ENCODE peak calls at places on chromosomes 13 and 19, in ten cellular contexts. R is stomach; M is body of pancreas; Z is astrocyte; U is breast epithelium; V is CD8-positive, alpha-beta memory T cell; A is hepatocyte; D is testis; K is CD4-positive, CD25-positive, alpha-beta regulatory T cell; W is left ventricle myocardium inferior. X is an unnamed sample. For H3K4me1, the result is how much of the 10 kb centered on the place peaks cover.

GRCh38 chr13:51541037-51541436 is 43.2 kb upstream of the WDFY2 start:
- DNase-seq in R (no peak), M (no peak), Z (no peak), U (no peak), V (no peak), A (peak), D (no peak), K (no peak), W (no peak), X (no peak)

GRCh38 chr13:74794582-74794981 is 660.4 kb upstream of the KLF12 start:
- DNase-seq in R (no peak), M (no peak), Z (no peak), U (no peak), V (no peak), A (no peak), D (no peak), K (no peak), W (no peak), X (no peak)

GRCh38 chr13:98506343-98507059 is 70.4 kb downstream of the STK24 start:
- DNase-seq in R (no peak), M (no peak), Z (no peak), U (no peak), V (no peak), A (no peak), D (no peak), K (no peak), W (no peak), X (no peak)

GRCh38 chr19:31317098-31317497 is 32.1 kb downstream of the TSHZ3 start:
- DNase-seq in R (no peak), M (no peak), Z (no peak), U (no peak), V (no peak), A (no peak), D (no peak), K (no peak), W (no peak), X (no peak)

GRCh38 chr13:33015791-33016323 is 366 bp upstream of the KL start:
- DNase-seq in R (peak), M (no peak), Z (no peak), U (no peak), V (no peak), A (peak), D (no peak), K (no peak), W (peak), X (no peak)

GRCh38 chr13:30154531-30154930 is 152.8 kb downstream of the KATNAL1 start:
- DNase-seq in R (no peak), M (no peak), Z (no peak), U (no peak), V (no peak), A (no peak), D (no peak), K (no peak), W (no peak), X (no peak)

GRCh38 chr13:86572115-86572514 is 772.9 kb upstream of the SLITRK6 start:
- DNase-seq in R (no peak), M (no peak), Z (peak), U (no peak), V (no peak), A (no peak), D (no peak), K (no peak), W (no peak), X (no peak)

GRCh38 chr19:9144920-9145319 is 4.7 kb downstream of the ZNF317 start:
- DNase-seq in R (no peak), M (no peak), Z (no peak), U (no peak), V (no peak), A (no peak), D (no peak), K (no peak), W (no peak), X (no peak)

GRCh38 chr13:74444877-74445479 is 310.8 kb upstream of the KLF12 start:
- DNase-seq in R (no peak), M (no peak), Z (peak), U (no peak), V (no peak), A (no peak), D (no peak), K (no peak), W (no peak), X (no peak)

GRCh38 chr19:45780448-45781281 is 1.6 kb downstream of the DMPK start:
- DNase-seq in R (no peak), M (no peak), Z (no peak), U (no peak), V (no peak), A (no peak), D (no peak), K (no peak), W (no peak), X (no peak)

DNA sequence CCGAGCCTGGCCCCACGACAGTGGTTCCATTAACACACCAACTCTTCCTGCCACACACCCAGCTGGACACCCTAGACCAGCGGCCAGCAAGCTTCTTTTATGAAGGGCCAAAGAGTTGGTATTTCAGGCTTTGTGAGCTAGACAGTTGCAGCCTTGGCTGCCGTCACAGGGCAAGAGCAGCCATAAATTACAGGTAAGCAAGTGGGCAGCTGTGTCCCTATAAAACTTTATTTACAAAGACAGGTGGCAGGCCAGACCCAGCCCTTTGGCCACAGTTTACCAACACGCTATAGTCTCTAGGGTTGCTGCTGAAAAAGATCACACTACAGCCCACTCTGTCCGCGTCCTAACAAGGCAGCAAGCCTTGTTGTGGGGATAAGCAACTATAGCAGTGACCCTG is 13.3 kb downstream of the ELL start:
- DNase-seq in R (no peak), M (no peak), Z (no peak), U (no peak), V (no peak), A (no peak), D (no peak), K (no peak), W (no peak), X (no peak)
- H3K4me1 ChIP-seq in R (half or more), M (half or more), Z (under half), U (under half), V (half or more), A (under half), D (half or more), K (under half), W (half or more), X (half or more)

GRCh38 chr19:6589711-6590457 is 1.1 kb downstream of the CD70 start:
- DNase-seq in R (no peak), M (no peak), Z (no peak), U (no peak), V (no peak), A (no peak), D (no peak), K (no peak), W (no peak), X (no peak)

GRCh38 chr19:6593651-6594416 is 2.9 kb upstream of the CD70 start:
- DNase-seq in R (no peak), M (no peak), Z (no peak), U (no peak), V (no peak), A (no peak), D (no peak), K (no peak), W (no peak), X (no peak)

GRCh38 chr19:6588508-6589345 is 2.2 kb downstream of the CD70 start:
- DNase-seq in R (no peak), M (no peak), Z (no peak), U (no peak), V (no peak), A (no peak), D (no peak), K (no peak), W (no peak), X (no peak)

GRCh38 chr19:6587998-6588507 is 2.9 kb downstream of the CD70 start:
- DNase-seq in R (no peak), M (no peak), Z (no peak), U (no peak), V (no peak), A (no peak), D (no peak), K (no peak), W (no peak), X (no peak)

GRCh38 chr19:6590458-6591319 is at the start of gene CD70:
- DNase-seq in R (no peak), M (no peak), Z (no peak), U (no peak), V (peak), A (no peak), D (no peak), K (peak), W (no peak), X (peak)
- H3K4me1 ChIP-seq in R (under half), M (under half), Z (under half), U (under half), V (under half), A (under half), D (under half), K (half or more), W (under half), X (half or more)

GRCh38 chr19:58557253-58558065 is 952 bp downstream of the UBE2M start:
- DNase-seq in R (no peak), M (no peak), Z (no peak), U (no peak), V (no peak), A (peak), D (no peak), K (no peak), W (peak), X (no peak)
- H3K4me1 ChIP-seq in R (half or more), M (half or more), Z (under half), U (under half), V (half or more), A (under half), D (half or more), K (half or more), W (half or more), X (half or more)

DNA sequence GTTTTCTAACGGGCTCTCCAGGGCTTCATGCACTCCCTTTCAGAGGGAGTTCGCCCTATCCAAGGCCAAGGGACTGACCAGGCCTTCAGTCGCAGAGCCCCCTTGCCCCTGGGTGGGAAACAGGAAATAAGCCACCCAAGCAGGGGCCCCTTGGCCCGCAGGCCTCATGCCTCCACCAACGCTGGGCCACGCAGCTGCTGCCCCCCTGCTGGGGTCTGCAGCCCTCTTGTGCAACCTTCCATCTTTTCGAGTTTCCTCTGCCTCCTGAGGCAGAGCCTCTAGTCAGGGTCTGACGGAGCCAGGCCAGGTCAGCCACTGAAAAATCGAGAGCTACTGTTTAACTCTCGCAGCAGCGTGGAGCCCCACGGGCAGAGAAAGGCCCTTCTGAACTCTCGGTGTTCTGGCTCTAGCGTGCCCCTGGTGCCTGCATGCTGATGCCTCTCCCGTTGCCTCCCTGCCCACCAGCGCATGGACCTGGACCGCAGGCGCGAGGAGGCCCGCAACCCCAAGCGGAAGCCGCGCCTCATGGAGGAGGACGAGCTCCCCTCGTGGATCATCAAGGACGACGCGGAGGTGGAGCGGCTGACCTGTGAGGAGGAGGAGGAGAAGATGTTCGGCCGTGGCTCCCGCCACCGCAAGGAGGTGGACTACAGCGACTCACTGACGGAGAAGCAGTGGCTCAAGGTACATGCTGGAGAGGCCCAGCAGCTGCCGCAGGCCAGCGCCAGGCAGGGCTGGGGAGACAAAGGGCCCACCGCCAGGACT is 54.6 kb upstream of the LDLR start:
- DNase-seq in R (no peak), M (no peak), Z (no peak), U (no peak), V (no peak), A (no peak), D (no peak), K (no peak), W (no peak), X (no peak)
- H3K4me1 ChIP-seq in R (under half), M (under half), Z (under half), U (under half), V (under half), A (under half), D (under half), K (under half), W (under half), X (under half)

GRCh38 chr13:59674616-59675015 is 489.1 kb downstream of the DIAPH3 start:
- DNase-seq in R (no peak), M (no peak), Z (no peak), U (no peak), V (no peak), A (no peak), D (no peak), K (no peak), W (no peak), X (no peak)
- H3K4me1 ChIP-seq in R (under half), M (under half), Z (under half), U (under half), V (under half), A (under half), D (under half), K (under half), W (under half), X (under half)